ENCODE peak calls at places on chromosomes 16 and 17, in five cellular contexts. D is stimulated activated CD4-positive, alpha-beta T cell treated with anti-CD3 and anti-CD28 coated beads, Interleukin-2, amount 100 ng/mL, for 48 hours; I is NCI-H1048; R is AG04450; F is NCI-H1417. A is an unnamed sample.

GRCh38 chr17:35749560-35750412 is 3.3 kb downstream of the GAS2L2 start:
- DNase-seq in D (no peak), I (no peak), R (no peak), F (peak), A (no peak)

GRCh38 chr16:3274947-3275346 is 8.3 kb upstream of the ZNF263 start:
- DNase-seq in D (no peak), I (no peak), R (no peak), F (no peak), A (no peak)

GRCh38 chr17:6639651-6640535 is 618 bp downstream of the KIAA0753 start:
- DNase-seq in D (no peak), I (no peak), R (no peak), F (peak), A (no peak)

GRCh38 chr17:45147102-45147580 is 1.1 kb upstream of the HEXIM1 start:
- DNase-seq in D (no peak), I (no peak), R (no peak), F (peak), A (peak)

GRCh38 chr16:89534147-89534788 is 26.1 kb downstream of the SPG7 start:
- DNase-seq in D (no peak), I (no peak), R (no peak), F (no peak), A (no peak)

GRCh38 chr17:41530062-41531048 is 2.2 kb upstream of the KRT19 start:
- DNase-seq in D (no peak), I (no peak), R (peak), F (no peak), A (no peak)

GRCh38 chr17:58330997-58331814 is 2.6 kb upstream of the TSPOAP1 start:
- DNase-seq in D (peak), I (no peak), R (no peak), F (no peak), A (no peak)

GRCh38 chr17:44601574-44602372 is 44.5 kb downstream of the FZD2 start:
- DNase-seq in D (no peak), I (no peak), R (no peak), F (no peak), A (no peak)

GRCh38 chr16:57283214-57283955 is 1.1 kb downstream of the PLLP start:
- DNase-seq in D (no peak), I (no peak), R (no peak), F (no peak), A (no peak)

GRCh38 chr17:82127704-82128103 is 29.7 kb upstream of the FASN start:
- DNase-seq in D (no peak), I (no peak), R (no peak), F (no peak), A (no peak)

GRCh38 chr17:82835122-82835521 is 4.7 kb downstream of the ZNF750 start:
- DNase-seq in D (no peak), I (no peak), R (no peak), F (no peak), A (no peak)

GRCh38 chr17:40019140-40019991 is 4.1 kb downstream of the CSF3 start:
- DNase-seq in D (no peak), I (no peak), R (peak), F (no peak), A (no peak)

GRCh38 chr17:82545071-82545462 is 25.5 kb downstream of the FOXK2 start:
- DNase-seq in D (no peak), I (no peak), R (no peak), F (no peak), A (no peak)

GRCh38 chr16:4947722-4948503 is 10.2 kb upstream of the SEC14L5 start:
- DNase-seq in D (no peak), I (no peak), R (no peak), F (peak), A (no peak)

GRCh38 chr16:28318042-28318597 is 25.8 kb downstream of the SBK1 start:
- DNase-seq in D (no peak), I (no peak), R (no peak), F (no peak), A (no peak)

GRCh38 chr16:30893082-30893743 is 664 bp downstream of the BCL7C start:
- DNase-seq in D (no peak), I (no peak), R (no peak), F (peak), A (no peak)

A was measured in NCI-H187.